ENCODE peak calls at places on chromosomes 12 and 14, in six cellular contexts. N is IMR-90, T is H1, U is neuronal stem cell, H is mesenchymal stem cell, X is trophoblast cell. G is an unnamed sample.
A peak's percentile ranks its signal among the peaks of the same experiment; 100 is the strongest.

GRCh38 chr14:21234112-21234511 is 35.1 kb downstream of the HNRNPC start:
- DNase-seq in H (no peak), U (no peak), N (no peak), T (no peak), X (no peak), G (no peak)

GRCh38 chr14:51368721-51369163 is 128.7 kb downstream of the TMX1 start:
- DNase-seq in T (no peak), N (peak; percentile 89), X (peak; percentile 94), U (no peak), H (peak; percentile 61), G (no peak)

GRCh38 chr14:68634874-68635601 is 157.8 kb downstream of the ZFP36L1 start:
- DNase-seq in T (peak; percentile 28), H (no peak), N (no peak), U (no peak), X (no peak), G (no peak)

GRCh38 chr14:52563120-52563519 is 10.5 kb downstream of the GPR137C start:
- DNase-seq in X (peak; percentile 16), U (no peak), N (peak; percentile 87), H (peak; percentile 84), T (no peak), G (no peak)

GRCh38 chr14:68591786-68592185 is 201.1 kb downstream of the ZFP36L1 start:
- DNase-seq in U (no peak), H (no peak), X (no peak), T (no peak), N (no peak), G (no peak)

GRCh38 chr14:105536051-105536450 is 9.7 kb downstream of the TMEM121 start:
- DNase-seq in H (no peak), X (no peak), T (no peak), U (no peak), N (no peak), G (no peak)

GRCh38 chr12:124654666-124655316 is 87.4 kb upstream of the NCOR2 start:
- DNase-seq in H (no peak), N (no peak), X (no peak), T (no peak), U (no peak), G (no peak)

GRCh38 chr12:76455582-76456345 is 103.8 kb downstream of the OSBPL8 start:
- DNase-seq in H (peak; percentile 79), T (no peak), N (peak; percentile 95), X (peak; percentile 86), U (peak; percentile 23), G (no peak)

GRCh38 chr14:104368751-104369100 is 210.8 kb upstream of the C14orf180 start:
- DNase-seq in U (no peak), X (no peak), T (no peak), H (no peak), N (no peak), G (no peak)

GRCh38 chr12:52261211-52261484 is 13.3 kb upstream of the KRT86 start:
- DNase-seq in H (no peak), N (no peak), X (no peak), U (no peak), T (no peak), G (no peak)

GRCh38 chr12:96070670-96071279 is 35.4 kb upstream of the LTA4H start:
- DNase-seq in H (peak; percentile 7), X (peak; percentile 28), T (peak; percentile 54), U (no peak), N (no peak), G (peak; percentile 68)

GRCh38 chr12:131734336-131735152 is 23.7 kb downstream of the SFSWAP start:
- DNase-seq in U (no peak), N (no peak), X (peak; percentile 88), H (no peak), T (no peak), G (no peak)

GRCh38 chr12:99847936-99848335 is 136.8 kb downstream of the ANKS1B start:
- DNase-seq in T (no peak), X (peak; percentile 24), H (no peak), N (no peak), U (no peak), G (no peak)

GRCh38 chr14:78005325-78005724 is 164.8 kb upstream of the NRXN3 start:
- DNase-seq in N (no peak), H (no peak), T (no peak), U (no peak), X (no peak), G (no peak)

GRCh38 chr12:101928556-101928955 is 51.2 kb downstream of the DRAM1 start:
- DNase-seq in N (no peak), T (no peak), U (no peak), X (no peak), H (no peak), G (no peak)

GRCh38 chr12:109671482-109671881 is 42.1 kb upstream of the FAM222A start:
- DNase-seq in T (no peak), N (no peak), H (no peak), U (no peak), X (peak; percentile 23), G (no peak)

GRCh38 chr14:43052897-43053296 is 1446.2 kb downstream of the LRFN5 start:
- DNase-seq in H (no peak), X (no peak), T (no peak), N (no peak), U (no peak), G (no peak)

GRCh38 chr12:98579347-98579746 is 14.1 kb upstream of the SLC25A3 start:
- DNase-seq in T (no peak), U (no peak), X (no peak), H (no peak), N (no peak), G (no peak)

GRCh38 chr12:24903305-24904088 is 45.4 kb downstream of the BCAT1 start:
- DNase-seq in T (no peak), N (no peak), H (peak; percentile 56), X (no peak), U (no peak), G (no peak)

GRCh38 chr12:65824314-65824563 is at the start of gene HMGA2:
- DNase-seq in N (peak; percentile 84), H (no peak), U (peak; percentile 72), X (peak; percentile 12), T (peak; percentile 75), G (no peak)

GRCh38 chr14:61588419-61588901 is 106.9 kb upstream of the HIF1A start:
- DNase-seq in T (no peak), U (no peak), H (peak; percentile 76), N (peak; percentile 80), X (no peak), G (no peak)

GRCh38 chr14:61587397-61587713 is 108.0 kb upstream of the HIF1A start:
- DNase-seq in H (no peak), X (no peak), U (no peak), T (no peak), N (no peak), G (no peak)

GRCh38 chr14:61585598-61586538 is 109.4 kb upstream of the HIF1A start:
- DNase-seq in T (no peak), H (peak; percentile 84), X (peak; percentile 23), U (no peak), N (peak; percentile 93), G (no peak)

GRCh38 chr14:61584258-61584657 is 111.1 kb upstream of the HIF1A start:
- DNase-seq in T (no peak), N (peak; percentile 92), X (peak; percentile 45), H (peak; percentile 92), U (no peak), G (no peak)

DNA sequence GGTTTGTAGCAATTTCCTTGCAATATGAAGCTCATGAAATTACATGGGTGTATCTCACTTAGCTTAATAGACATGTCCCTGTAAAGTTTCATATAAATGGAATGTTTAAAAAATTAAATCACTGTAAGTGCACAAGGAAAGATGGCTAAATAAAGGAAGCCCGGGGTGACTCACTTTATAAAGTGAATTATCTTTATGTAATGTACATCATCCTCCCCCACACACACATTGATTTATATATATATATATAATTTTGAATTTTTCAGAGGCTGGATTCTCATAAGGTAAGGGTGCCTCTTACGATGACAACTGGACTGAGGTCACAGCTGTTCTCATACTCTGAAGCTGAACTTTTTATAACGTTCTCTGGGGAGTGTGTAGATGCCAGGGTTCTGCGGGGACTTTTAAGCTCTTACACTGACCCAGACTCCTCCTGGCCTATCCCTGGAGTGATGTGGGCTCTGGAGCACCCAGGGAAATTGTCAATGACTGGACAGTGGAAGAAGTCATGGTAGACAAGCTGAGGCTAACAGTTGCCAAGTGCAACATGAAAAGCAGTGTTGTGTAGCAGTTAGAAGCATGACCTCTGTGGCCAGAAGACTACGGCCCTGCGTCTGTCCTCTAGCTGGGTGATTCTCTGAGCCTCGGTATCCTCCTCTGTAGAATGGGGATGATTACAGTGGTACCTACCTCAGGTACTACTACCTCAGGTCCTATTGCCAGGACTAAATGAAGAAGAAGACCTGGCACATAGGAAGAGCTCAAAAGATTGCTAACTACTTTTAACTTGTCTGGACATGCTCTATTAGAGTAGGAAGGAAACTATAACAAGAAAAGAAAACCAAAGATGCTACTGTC is 108.5 kb upstream of the HIF1A start:
- DNase-seq in U (no peak), H (peak; percentile 22), X (no peak), T (peak; percentile 13), N (peak; percentile 77), G (no peak)
- H4K91ac ChIP-seq in U (no peak overlapping the region), H (peak overlapping the region; percentile 5), X (peak overlapping the region; percentile 77), T (no peak overlapping the region), N (peak overlapping the region; percentile 88), G (no peak overlapping the region)

DNA sequence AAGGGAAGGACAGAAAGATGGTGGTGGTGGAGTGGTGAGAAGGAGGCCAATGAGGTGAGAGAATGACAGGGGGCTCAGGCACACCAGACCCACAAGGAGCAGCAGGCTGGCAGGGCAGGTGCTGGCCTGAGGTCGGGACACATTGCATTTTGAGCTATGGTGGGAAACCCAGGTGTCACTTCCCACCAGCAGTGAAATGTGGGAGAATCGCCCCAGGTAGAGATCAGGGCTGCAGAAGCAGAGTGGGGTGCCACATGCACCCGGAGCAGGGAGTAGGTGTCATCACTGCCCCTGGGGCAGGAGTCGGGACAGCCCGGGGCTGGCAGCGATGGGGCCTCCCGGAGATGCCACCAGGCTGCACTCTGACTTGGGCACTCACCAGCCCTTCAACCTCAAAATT is 315.8 kb downstream of the BCL11B start:
- DNase-seq in U (no peak), X (no peak), T (peak; percentile 32), H (no peak), N (no peak), G (peak; percentile 8)
- H4K91ac ChIP-seq in U (no peak overlapping the region), X (no peak overlapping the region), T (no peak overlapping the region), H (no peak overlapping the region), N (no peak overlapping the region), G (no peak overlapping the region)

DNA sequence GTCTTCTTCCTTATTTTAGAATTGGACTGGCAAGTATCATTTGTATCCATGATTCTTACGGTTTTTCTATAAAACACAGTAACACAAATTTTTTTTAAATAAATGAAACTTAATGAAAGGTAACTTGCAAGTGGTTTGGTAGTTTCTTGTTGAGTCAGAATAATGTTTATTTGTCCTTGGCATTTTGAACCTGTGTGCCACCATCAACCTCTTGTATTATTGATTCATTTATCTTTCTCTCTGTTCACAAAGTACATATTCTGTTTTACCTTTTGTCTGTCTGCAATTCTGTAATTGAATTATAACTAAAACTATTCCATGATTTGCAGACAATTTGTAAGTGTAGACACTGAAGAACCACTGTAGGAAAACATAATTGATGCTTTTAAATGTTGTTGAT is 54.7 kb downstream of the MIPOL1 start:
- DNase-seq in T (no peak), X (no peak), H (no peak), U (no peak), N (no peak), G (no peak)
- H4K91ac ChIP-seq in T (no peak overlapping the region), X (no peak overlapping the region), H (no peak overlapping the region), U (no peak overlapping the region), N (no peak overlapping the region), G (no peak overlapping the region)

DNA sequence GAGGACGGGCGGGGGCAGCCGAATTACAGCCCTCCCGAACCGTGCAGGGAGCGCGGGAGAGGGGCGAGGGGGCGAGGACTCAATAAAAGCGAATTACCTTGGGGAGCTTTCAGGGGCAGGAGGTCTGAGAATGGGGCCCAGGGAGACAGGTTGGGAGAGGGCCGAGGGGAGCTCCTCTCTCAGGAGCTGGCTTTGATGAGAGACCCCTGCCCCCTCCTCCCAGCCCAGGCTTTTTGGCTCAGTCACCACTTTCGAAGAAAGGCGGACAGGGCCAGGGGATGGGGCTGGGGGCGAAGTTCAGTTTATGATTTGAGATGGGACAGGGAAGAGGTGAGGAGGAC is 783 bp downstream of the HOXC9 start:
- DNase-seq in N (no peak), X (no peak), H (no peak), T (no peak), U (no peak), G (no peak)
- H4K91ac ChIP-seq in N (no peak overlapping the region), X (no peak overlapping the region), H (peak overlapping the region; percentile 93), T (no peak overlapping the region), U (no peak overlapping the region), G (no peak overlapping the region)